ENCODE peak calls at places on chromosome X, in four cellular contexts. E is NCI-H1417 treated with DMSO at 0.1 percent for 48 hours, H is MG63, L is occipital lobe. O is an unnamed sample.

GRCh38 chrX:4787971-4788370 is 1074.5 kb upstream of the PRKX start:
- DNase-seq in L (no peak), H (no peak), E (no peak), O (no peak)

GRCh38 chrX:155148724-155149537 is 67.3 kb upstream of the VBP1 start:
- DNase-seq in L (no peak), H (no peak), E (no peak), O (no peak)

GRCh38 chrX:117972681-117973080 is 143.9 kb downstream of the KLHL13 start:
- DNase-seq in L (no peak), H (no peak), E (no peak), O (no peak)

GRCh38 chrX:45788315-45788714 is 587.6 kb upstream of the DIPK2B start:
- DNase-seq in L (no peak), H (no peak), E (no peak), O (no peak)

GRCh38 chrX:23493941-23494374 is 159.3 kb downstream of the PTCHD1 start:
- DNase-seq in H (no peak), L (no peak), E (no peak), O (no peak)

GRCh38 chrX:35842657-35843056 is 44.5 kb downstream of the MAGEB16 start:
- DNase-seq in L (no peak), E (no peak), H (no peak), O (no peak)

GRCh38 chrX:40012800-40013682 is 84.7 kb downstream of the BCOR start:
- DNase-seq in L (no peak), E (peak; percentile 53), H (peak; percentile 70), O (peak; percentile 88)

GRCh38 chrX:153925387-153925738 is 701 bp downstream of the ARHGAP4 start:
- DNase-seq in E (no peak), L (no peak), H (no peak), O (no peak)

GRCh38 chrX:41518841-41519220 is 71.7 kb downstream of the NYX start:
- DNase-seq in H (peak; percentile 64), L (no peak), E (no peak), O (no peak)

GRCh38 chrX:63889001-63889400 is 104.0 kb upstream of the ARHGEF9 start:
- DNase-seq in H (no peak), E (no peak), L (no peak), O (no peak)

O was measured in sigmoid colon.